ENCODE peak calls at places on chromosomes 3 and 15, in ten cellular contexts. One of them, this sample, is unnamed.

GRCh38 chr15:78291698-78292097 is 7.7 kb downstream of the SKIC8 start:
- DNase-seq in GM12878: no peak
- DNase-seq in tibial nerve: no peak
- DNase-seq in breast epithelium: no peak
- DNase-seq in adrenal gland: no peak
- DNase-seq in endothelial cell of umbilical vein: no peak
- DNase-seq in HCT116: no peak
- DNase-seq in GM12891: no peak
- DNase-seq in HepG2: no peak
- DNase-seq in erythroblast: peak
- DNase-seq in this sample: no peak

GRCh38 chr3:115280531-115280930 is 133.4 kb upstream of the ZBTB20 start:
- DNase-seq in GM12878: no peak
- DNase-seq in tibial nerve: no peak
- DNase-seq in breast epithelium: no peak
- DNase-seq in adrenal gland: no peak
- DNase-seq in endothelial cell of umbilical vein: no peak
- DNase-seq in HCT116: no peak
- DNase-seq in GM12891: no peak
- DNase-seq in HepG2: no peak
- DNase-seq in erythroblast: no peak
- DNase-seq in this sample: no peak

GRCh38 chr3:30503431-30503830 is 103.0 kb upstream of the TGFBR2 start:
- DNase-seq in GM12878: no peak
- DNase-seq in tibial nerve: no peak
- DNase-seq in breast epithelium: no peak
- DNase-seq in adrenal gland: no peak
- DNase-seq in endothelial cell of umbilical vein: no peak
- DNase-seq in HCT116: no peak
- DNase-seq in GM12891: no peak
- DNase-seq in HepG2: no peak
- DNase-seq in erythroblast: no peak
- DNase-seq in this sample: no peak

GRCh38 chr15:28112962-28113361 is 13.8 kb upstream of the OCA2 start:
- DNase-seq in GM12878: no peak
- DNase-seq in tibial nerve: no peak
- DNase-seq in breast epithelium: no peak
- DNase-seq in adrenal gland: no peak
- DNase-seq in endothelial cell of umbilical vein: no peak
- DNase-seq in HCT116: no peak
- DNase-seq in GM12891: no peak
- DNase-seq in HepG2: no peak
- DNase-seq in erythroblast: no peak
- DNase-seq in this sample: no peak

GRCh38 chr15:70495988-70496387 is 267.4 kb downstream of the UACA start:
- DNase-seq in GM12878: no peak
- DNase-seq in tibial nerve: no peak
- DNase-seq in breast epithelium: no peak
- DNase-seq in adrenal gland: no peak
- DNase-seq in endothelial cell of umbilical vein: no peak
- DNase-seq in HCT116: no peak
- DNase-seq in GM12891: no peak
- DNase-seq in HepG2: no peak
- DNase-seq in erythroblast: no peak
- DNase-seq in this sample: no peak

GRCh38 chr15:93852761-93853160 is 378.6 kb upstream of the MCTP2 start:
- DNase-seq in GM12878: no peak
- DNase-seq in tibial nerve: no peak
- DNase-seq in breast epithelium: no peak
- DNase-seq in adrenal gland: no peak
- DNase-seq in endothelial cell of umbilical vein: no peak
- DNase-seq in HCT116: no peak
- DNase-seq in GM12891: no peak
- DNase-seq in HepG2: no peak
- DNase-seq in erythroblast: no peak
- DNase-seq in this sample: no peak

GRCh38 chr15:90664650-90665287 is 52.4 kb upstream of the BLM start:
- DNase-seq in GM12878: no peak
- DNase-seq in tibial nerve: peak
- DNase-seq in breast epithelium: no peak
- DNase-seq in adrenal gland: peak
- DNase-seq in endothelial cell of umbilical vein: peak
- DNase-seq in HCT116: no peak
- DNase-seq in GM12891: no peak
- DNase-seq in HepG2: peak
- DNase-seq in erythroblast: peak
- DNase-seq in this sample: no peak

GRCh38 chr3:186616299-186616617 is 3.4 kb downstream of the AHSG start:
- DNase-seq in GM12878: no peak
- DNase-seq in tibial nerve: no peak
- DNase-seq in breast epithelium: no peak
- DNase-seq in adrenal gland: no peak
- DNase-seq in endothelial cell of umbilical vein: no peak
- DNase-seq in HCT116: no peak
- DNase-seq in GM12891: no peak
- DNase-seq in HepG2: no peak
- DNase-seq in erythroblast: no peak
- DNase-seq in this sample: no peak

GRCh38 chr3:124584245-124584551 is 146.1 kb upstream of the UMPS start:
- DNase-seq in GM12878: no peak
- DNase-seq in tibial nerve: no peak
- DNase-seq in breast epithelium: no peak
- DNase-seq in adrenal gland: no peak
- DNase-seq in endothelial cell of umbilical vein: no peak
- DNase-seq in HCT116: no peak
- DNase-seq in GM12891: no peak
- DNase-seq in HepG2: no peak
- DNase-seq in erythroblast: no peak
- DNase-seq in this sample: no peak

GRCh38 chr3:124582621-124583437 is 147.4 kb upstream of the UMPS start:
- DNase-seq in GM12878: no peak
- DNase-seq in tibial nerve: no peak
- DNase-seq in breast epithelium: no peak
- DNase-seq in adrenal gland: no peak
- DNase-seq in endothelial cell of umbilical vein: no peak
- DNase-seq in HCT116: no peak
- DNase-seq in GM12891: no peak
- DNase-seq in HepG2: peak
- DNase-seq in erythroblast: no peak
- DNase-seq in this sample: no peak

GRCh38 chr3:124587053-124587408 is 143.2 kb upstream of the UMPS start:
- DNase-seq in GM12878: no peak
- DNase-seq in tibial nerve: no peak
- DNase-seq in breast epithelium: no peak
- DNase-seq in adrenal gland: no peak
- DNase-seq in endothelial cell of umbilical vein: no peak
- DNase-seq in HCT116: no peak
- DNase-seq in GM12891: no peak
- DNase-seq in HepG2: no peak
- DNase-seq in erythroblast: no peak
- DNase-seq in this sample: no peak

GRCh38 chr3:124586126-124587052 is 143.9 kb upstream of the UMPS start:
- DNase-seq in GM12878: no peak
- DNase-seq in tibial nerve: no peak
- DNase-seq in breast epithelium: no peak
- DNase-seq in adrenal gland: no peak
- DNase-seq in endothelial cell of umbilical vein: no peak
- DNase-seq in HCT116: no peak
- DNase-seq in GM12891: no peak
- DNase-seq in HepG2: peak
- DNase-seq in erythroblast: no peak
- DNase-seq in this sample: no peak

DNA sequence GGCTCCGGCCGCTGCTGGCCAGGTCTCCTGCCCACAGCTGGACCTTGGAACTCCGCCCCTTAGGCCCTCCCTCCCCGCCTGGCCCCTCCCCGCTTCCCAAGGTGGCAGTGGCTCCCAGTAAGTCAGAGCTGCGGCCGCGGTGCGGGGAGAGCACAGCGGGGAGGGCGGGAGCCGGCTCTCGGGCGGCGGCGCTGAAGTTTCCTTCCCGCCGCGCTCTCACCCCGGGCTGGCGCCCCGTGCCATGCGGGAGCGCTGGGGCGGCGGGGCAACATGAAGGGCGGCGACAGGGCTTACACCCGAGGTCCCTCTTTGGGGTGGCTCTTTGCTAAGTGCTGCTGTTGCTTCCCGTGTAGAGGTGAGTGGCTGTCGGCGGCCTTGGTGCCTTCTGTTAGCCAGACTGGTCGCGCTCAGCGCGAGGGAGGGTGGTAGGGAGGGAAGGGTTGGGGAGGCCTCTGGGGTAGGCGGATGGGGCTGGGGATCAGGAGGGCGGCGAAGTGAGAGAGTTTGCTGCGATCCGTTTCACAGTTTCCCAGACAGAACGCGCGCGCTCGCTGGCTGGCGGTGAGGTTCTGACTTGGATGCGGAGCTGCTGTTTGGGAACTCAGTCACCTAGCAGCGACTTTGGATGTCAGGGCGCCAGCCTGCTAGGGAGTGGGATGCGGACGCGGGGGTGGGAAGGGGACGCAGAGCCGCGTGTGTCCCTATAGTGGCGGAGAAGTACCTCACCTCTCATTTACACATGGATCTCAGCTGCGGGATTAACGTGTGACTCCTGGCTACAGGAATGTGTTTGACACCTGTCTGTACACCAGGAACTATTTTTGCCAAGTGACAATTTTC is 145.5 kb upstream of the UMPS start:
- DNase-seq in GM12878: no peak
- DNase-seq in tibial nerve: peak
- DNase-seq in breast epithelium: peak
- DNase-seq in adrenal gland: peak
- DNase-seq in endothelial cell of umbilical vein: peak
- DNase-seq in HCT116: peak
- DNase-seq in GM12891: peak
- DNase-seq in HepG2: peak
- DNase-seq in erythroblast: no peak
- DNase-seq in this sample: no peak
- TF ChIP-seq POLR2A in GM12878: no peak
- TF ChIP-seq POLR2A in tibial nerve: no peak
- TF ChIP-seq POLR2A in breast epithelium: no peak
- TF ChIP-seq POLR2A in adrenal gland: peak
- TF ChIP-seq POLR2A in endothelial cell of umbilical vein: no peak
- TF ChIP-seq POLR2A in HCT116: no peak
- TF ChIP-seq POLR2A in GM12891: no peak
- TF ChIP-seq POLR2A in HepG2: peak
- TF ChIP-seq POLR2A in erythroblast: no peak
- TF ChIP-seq POLR2A in this sample: no peak

GRCh38 chr3:49675912-49676311 is 1.8 kb downstream of the APEH start:
- DNase-seq in GM12878: no peak
- DNase-seq in tibial nerve: no peak
- DNase-seq in breast epithelium: no peak
- DNase-seq in adrenal gland: no peak
- DNase-seq in endothelial cell of umbilical vein: no peak
- DNase-seq in HCT116: no peak
- DNase-seq in GM12891: no peak
- DNase-seq in HepG2: no peak
- DNase-seq in erythroblast: no peak
- DNase-seq in this sample: no peak

GRCh38 chr3:49674491-49674983 is 386 bp downstream of the APEH start:
- DNase-seq in GM12878: no peak
- DNase-seq in tibial nerve: no peak
- DNase-seq in breast epithelium: no peak
- DNase-seq in adrenal gland: no peak
- DNase-seq in endothelial cell of umbilical vein: no peak
- DNase-seq in HCT116: no peak
- DNase-seq in GM12891: no peak
- DNase-seq in HepG2: no peak
- DNase-seq in erythroblast: no peak
- DNase-seq in this sample: no peak

GRCh38 chr3:49671291-49672288 is 2.6 kb upstream of the APEH start:
- DNase-seq in GM12878: peak
- DNase-seq in tibial nerve: peak
- DNase-seq in breast epithelium: peak
- DNase-seq in adrenal gland: peak
- DNase-seq in endothelial cell of umbilical vein: peak
- DNase-seq in HCT116: peak
- DNase-seq in GM12891: peak
- DNase-seq in HepG2: peak
- DNase-seq in erythroblast: no peak
- DNase-seq in this sample: peak

GRCh38 chr3:49673131-49673714 is 928 bp upstream of the APEH start:
- DNase-seq in GM12878: no peak
- DNase-seq in tibial nerve: no peak
- DNase-seq in breast epithelium: no peak
- DNase-seq in adrenal gland: no peak
- DNase-seq in endothelial cell of umbilical vein: no peak
- DNase-seq in HCT116: peak
- DNase-seq in GM12891: no peak
- DNase-seq in HepG2: peak
- DNase-seq in erythroblast: no peak
- DNase-seq in this sample: no peak

DNA sequence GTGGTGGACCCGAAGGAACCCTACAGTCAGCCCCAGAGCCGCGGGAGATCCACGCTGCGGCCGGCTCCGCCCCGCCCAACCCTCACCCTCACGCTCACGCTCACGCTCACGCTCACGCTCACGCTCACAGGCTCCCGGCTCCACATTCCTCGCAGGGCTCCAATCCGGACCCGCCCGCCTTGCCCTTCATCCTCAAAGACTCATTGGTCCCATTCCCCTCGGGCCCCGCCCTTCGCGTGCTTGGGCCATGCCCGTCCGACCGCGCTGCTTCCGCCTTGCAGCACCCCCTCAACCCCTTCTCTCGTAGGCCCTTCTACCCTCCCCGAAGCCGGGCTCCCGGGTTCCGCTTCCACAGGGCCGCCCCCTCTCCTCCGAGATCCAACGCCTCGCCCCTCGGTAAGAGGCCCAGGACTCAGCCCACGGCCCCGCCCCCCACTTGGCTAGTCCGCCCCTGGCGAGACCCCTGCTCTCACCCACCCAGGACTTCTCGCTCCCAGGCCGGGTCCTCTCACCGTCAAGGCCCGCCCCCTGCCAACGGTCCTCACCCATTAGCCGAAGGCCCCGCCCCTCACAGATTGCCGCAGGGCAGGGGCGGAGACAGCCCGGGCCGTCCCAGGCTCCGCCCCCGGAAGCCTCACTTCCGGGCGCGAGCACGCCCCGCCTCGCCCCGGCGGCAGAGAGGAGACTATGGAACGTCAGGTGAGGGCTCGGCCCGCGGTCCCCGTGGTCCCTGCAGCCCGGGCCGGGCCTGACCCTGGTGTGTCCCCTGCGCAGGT is at the start of gene APEH:
- DNase-seq in GM12878: peak
- DNase-seq in tibial nerve: peak
- DNase-seq in breast epithelium: peak
- DNase-seq in adrenal gland: peak
- DNase-seq in endothelial cell of umbilical vein: peak
- DNase-seq in HCT116: peak
- DNase-seq in GM12891: peak
- DNase-seq in HepG2: peak
- DNase-seq in erythroblast: no peak
- DNase-seq in this sample: peak
- TF ChIP-seq POLR2A in GM12878: peak
- TF ChIP-seq POLR2A in tibial nerve: peak
- TF ChIP-seq POLR2A in breast epithelium: peak
- TF ChIP-seq POLR2A in adrenal gland: no peak
- TF ChIP-seq POLR2A in endothelial cell of umbilical vein: peak
- TF ChIP-seq POLR2A in HCT116: peak
- TF ChIP-seq POLR2A in GM12891: peak
- TF ChIP-seq POLR2A in HepG2: no peak
- TF ChIP-seq POLR2A in erythroblast: peak
- TF ChIP-seq POLR2A in this sample: peak

GRCh38 chr3:141875374-141875892 is 1.0 kb upstream of the ATP1B3 start:
- DNase-seq in GM12878: peak
- DNase-seq in tibial nerve: peak
- DNase-seq in breast epithelium: peak
- DNase-seq in adrenal gland: peak
- DNase-seq in endothelial cell of umbilical vein: peak
- DNase-seq in HCT116: peak
- DNase-seq in GM12891: peak
- DNase-seq in HepG2: peak
- DNase-seq in erythroblast: peak
- DNase-seq in this sample: peak

GRCh38 chr3:141876891-141877561 is 583 bp downstream of the ATP1B3 start:
- DNase-seq in GM12878: no peak
- DNase-seq in tibial nerve: peak
- DNase-seq in breast epithelium: no peak
- DNase-seq in adrenal gland: peak
- DNase-seq in endothelial cell of umbilical vein: peak
- DNase-seq in HCT116: no peak
- DNase-seq in GM12891: peak
- DNase-seq in HepG2: peak
- DNase-seq in erythroblast: peak
- DNase-seq in this sample: no peak

GRCh38 chr3:141877911-141878310 is 1.5 kb downstream of the ATP1B3 start:
- DNase-seq in GM12878: no peak
- DNase-seq in tibial nerve: no peak
- DNase-seq in breast epithelium: no peak
- DNase-seq in adrenal gland: no peak
- DNase-seq in endothelial cell of umbilical vein: peak
- DNase-seq in HCT116: no peak
- DNase-seq in GM12891: no peak
- DNase-seq in HepG2: no peak
- DNase-seq in erythroblast: peak
- DNase-seq in this sample: no peak

GRCh38 chr3:141875893-141876380 is 506 bp upstream of the ATP1B3 start:
- DNase-seq in GM12878: no peak
- DNase-seq in tibial nerve: peak
- DNase-seq in breast epithelium: no peak
- DNase-seq in adrenal gland: peak
- DNase-seq in endothelial cell of umbilical vein: peak
- DNase-seq in HCT116: peak
- DNase-seq in GM12891: no peak
- DNase-seq in HepG2: no peak
- DNase-seq in erythroblast: peak
- DNase-seq in this sample: no peak

GRCh38 chr3:141876381-141876890 is at the start of gene ATP1B3:
- DNase-seq in GM12878: peak
- DNase-seq in tibial nerve: peak
- DNase-seq in breast epithelium: peak
- DNase-seq in adrenal gland: peak
- DNase-seq in endothelial cell of umbilical vein: peak
- DNase-seq in HCT116: peak
- DNase-seq in GM12891: peak
- DNase-seq in HepG2: peak
- DNase-seq in erythroblast: peak
- DNase-seq in this sample: peak
- TF ChIP-seq POLR2A in GM12878: peak
- TF ChIP-seq POLR2A in tibial nerve: peak
- TF ChIP-seq POLR2A in breast epithelium: peak
- TF ChIP-seq POLR2A in adrenal gland: peak
- TF ChIP-seq POLR2A in endothelial cell of umbilical vein: peak
- TF ChIP-seq POLR2A in HCT116: peak
- TF ChIP-seq POLR2A in GM12891: peak
- TF ChIP-seq POLR2A in HepG2: peak
- TF ChIP-seq POLR2A in erythroblast: peak
- TF ChIP-seq POLR2A in this sample: peak

DNA sequence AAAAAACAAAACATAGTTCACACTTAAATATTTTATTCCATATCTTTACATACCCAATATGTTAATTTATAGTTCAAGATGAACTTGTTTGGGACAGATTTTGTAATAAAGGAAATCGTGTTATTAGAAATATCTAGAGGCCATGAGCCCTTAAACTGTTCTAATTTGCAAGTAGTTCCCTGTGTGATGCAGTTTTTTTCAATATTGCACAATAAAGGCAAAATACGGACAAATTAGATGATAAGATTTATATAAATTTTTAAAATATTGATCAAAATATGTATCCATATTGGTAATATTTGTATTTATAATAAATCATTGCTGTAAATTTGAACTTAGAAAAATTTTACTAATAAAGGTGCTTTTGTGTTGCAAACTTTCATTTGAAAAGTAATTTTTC is 23.8 kb downstream of the CTNNB1 start:
- DNase-seq in GM12878: no peak
- DNase-seq in tibial nerve: no peak
- DNase-seq in breast epithelium: no peak
- DNase-seq in adrenal gland: no peak
- DNase-seq in endothelial cell of umbilical vein: no peak
- DNase-seq in HCT116: no peak
- DNase-seq in GM12891: no peak
- DNase-seq in HepG2: no peak
- DNase-seq in erythroblast: no peak
- DNase-seq in this sample: no peak
- TF ChIP-seq POLR2A in GM12878: no peak
- TF ChIP-seq POLR2A in tibial nerve: no peak
- TF ChIP-seq POLR2A in breast epithelium: no peak
- TF ChIP-seq POLR2A in adrenal gland: no peak
- TF ChIP-seq POLR2A in endothelial cell of umbilical vein: no peak
- TF ChIP-seq POLR2A in HCT116: no peak
- TF ChIP-seq POLR2A in GM12891: no peak
- TF ChIP-seq POLR2A in HepG2: no peak
- TF ChIP-seq POLR2A in erythroblast: no peak
- TF ChIP-seq POLR2A in this sample: no peak